ENCODE peak calls at places on chromosomes 13 and 19, in four cellular contexts. E is ELR, C is iris pigment epithelial cell, Q is cardiac muscle cell. Y is an unnamed sample.

GRCh38 chr13:66266761-66267160 is 963.4 kb downstream of the PCDH9 start:
- DNase-seq in E (peak), C (no peak), Q (no peak), Y (no peak)

GRCh38 chr19:49939721-49940481 is 10.6 kb upstream of the NUP62 start:
- DNase-seq in E (no peak), C (no peak), Q (no peak), Y (no peak)

GRCh38 chr19:45279587-45280192 is 28.6 kb downstream of the MARK4 start:
- DNase-seq in E (no peak), C (no peak), Q (no peak), Y (no peak)

GRCh38 chr13:73924607-73925006 is 209.6 kb downstream of the KLF12 start:
- DNase-seq in E (no peak), C (no peak), Q (no peak), Y (no peak)

GRCh38 chr13:84591444-84591843 is 709.2 kb upstream of the SLITRK1 start:
- DNase-seq in E (no peak), C (no peak), Q (no peak), Y (no peak)

GRCh38 chr13:98571955-98572662 is 4.8 kb downstream of the STK24 start:
- DNase-seq in E (peak), C (peak), Q (no peak), Y (peak)

GRCh38 chr19:41555752-41556151 is 20.2 kb upstream of the CEACAM21 start:
- DNase-seq in E (no peak), C (no peak), Q (no peak), Y (no peak)

GRCh38 chr13:109788372-109789195 is 2.2 kb upstream of the IRS2 start:
- DNase-seq in E (no peak), C (no peak), Q (no peak), Y (no peak)

GRCh38 chr19:48417436-48417835 is 24.0 kb downstream of the GRIN2D start:
- DNase-seq in E (no peak), C (no peak), Q (no peak), Y (no peak)

GRCh38 chr19:2494447-2495129 is 18.7 kb downstream of the GADD45B start:
- DNase-seq in E (peak), C (peak), Q (peak), Y (peak)

GRCh38 chr19:15576526-15577156 is 38.4 kb upstream of the CYP4F8 start:
- DNase-seq in E (no peak), C (no peak), Q (no peak), Y (no peak)

GRCh38 chr13:112692104-112692503 is 2.3 kb downstream of the ATP11A start:
- DNase-seq in E (no peak), C (no peak), Q (no peak), Y (no peak)

GRCh38 chr19:51501594-51502263 is at the start of gene SIGLEC12:
- DNase-seq in E (no peak), C (no peak), Q (no peak), Y (no peak)

GRCh38 chr19:50803633-50804419 is 13.6 kb downstream of the ACP4 start:
- DNase-seq in E (peak), C (peak), Q (peak), Y (no peak)

GRCh38 chr19:6138066-6138465 is 2.6 kb downstream of the ACSBG2 start:
- DNase-seq in E (no peak), C (peak), Q (no peak), Y (no peak)

GRCh38 chr19:46974181-46974580 is 45.5 kb upstream of the NPAS1 start:
- DNase-seq in E (no peak), C (no peak), Q (no peak), Y (no peak)

GRCh38 chr13:66139701-66140100 is 1090.4 kb downstream of the PCDH9 start:
- DNase-seq in E (no peak), C (no peak), Q (no peak), Y (no peak)

GRCh38 chr19:682678-683320 is 6.6 kb downstream of the FSTL3 start:
- DNase-seq in E (no peak), C (no peak), Q (no peak), Y (no peak)

GRCh38 chr13:59276436-59276835 is 887.3 kb downstream of the DIAPH3 start:
- DNase-seq in E (peak), C (peak), Q (no peak), Y (no peak)

GRCh38 chr13:84844473-84844872 is 954.7 kb downstream of the SLITRK6 start:
- DNase-seq in E (peak), C (no peak), Q (peak), Y (peak)

GRCh38 chr19:11560404-11560988 is 1.5 kb upstream of the ELOF1 start:
- DNase-seq in E (peak), C (peak), Q (peak), Y (peak)

GRCh38 chr19:48913114-48913513 is 13.0 kb downstream of the NUCB1 start:
- DNase-seq in E (peak), C (no peak), Q (no peak), Y (no peak)

GRCh38 chr19:11023016-11023415 is 62.2 kb downstream of the SMARCA4 start:
- DNase-seq in E (no peak), C (no peak), Q (no peak), Y (no peak)

GRCh38 chr19:40315812-40316475 is 30.8 kb upstream of the AKT2 start:
- DNase-seq in E (no peak), C (no peak), Q (no peak), Y (no peak)

GRCh38 chr13:24288870-24289269 is 20.5 kb upstream of the C1QTNF9 start:
- DNase-seq in E (no peak), C (peak), Q (no peak), Y (no peak)

GRCh38 chr19:43623889-43624670 is 4.7 kb upstream of the ZNF428 start:
- DNase-seq in E (no peak), C (no peak), Q (no peak), Y (no peak)

GRCh38 chr19:1218751-1219567 is 13.4 kb downstream of the STK11 start:
- DNase-seq in E (no peak), C (no peak), Q (no peak), Y (no peak)

GRCh38 chr19:50460161-50460765 is 16.0 kb upstream of the EMC10 start:
- DNase-seq in E (peak), C (peak), Q (no peak), Y (no peak)

GRCh38 chr13:64928704-64929499 is 2301.2 kb downstream of the PCDH9 start:
- DNase-seq in E (peak), C (peak), Q (no peak), Y (peak)

GRCh38 chr13:94090773-94091172 is 388.7 kb downstream of the DCT start:
- DNase-seq in E (no peak), C (peak), Q (no peak), Y (no peak)

GRCh38 chr13:73325351-73326214 is 266.8 kb downstream of the KLF5 start:
- DNase-seq in E (peak), C (peak), Q (no peak), Y (peak)

GRCh38 chr19:56076413-56076998 is 44.6 kb downstream of the ZNF787 start:
- DNase-seq in E (peak), C (peak), Q (peak), Y (peak)

GRCh38 chr19:44282846-44283245 is 22.0 kb downstream of the ZNF235 start:
- DNase-seq in E (peak), C (peak), Q (no peak), Y (peak)

GRCh38 chr19:16062789-16063188 is 13.5 kb upstream of the TPM4 start:
- DNase-seq in E (peak), C (no peak), Q (peak), Y (no peak)

GRCh38 chr13:98291658-98292057 is 114.6 kb upstream of the RNF113B start:
- DNase-seq in E (no peak), C (no peak), Q (no peak), Y (no peak)

GRCh38 chr19:41691268-41691970 is 3.3 kb upstream of the CEACAM7 start:
- DNase-seq in E (peak), C (peak), Q (no peak), Y (no peak)

Y was measured in mammary epithelial cell.